ENCODE peak calls at places on chromosome 13, in four cellular contexts. Q is ELR; H is epithelial cell of esophagus; F is naive thymus-derived CD8-positive, alpha-beta T cell. E is an unnamed sample.

GRCh38 chr13:61410669-61411297 is 4.9 kb downstream of the PCDH20 start:
- DNase-seq in H (peak), Q (peak), F (no peak), E (no peak)

GRCh38 chr13:98206946-98207345 is 29.9 kb upstream of the RNF113B start:
- DNase-seq in Q (peak), H (peak), F (no peak), E (no peak)

GRCh38 chr13:36814465-36814864 is 4.6 kb upstream of the RFXAP start:
- DNase-seq in F (no peak), H (peak), Q (no peak), E (no peak)

GRCh38 chr13:78022164-78022877 is 103.7 kb upstream of the EDNRB start:
- DNase-seq in Q (peak), H (peak), F (peak), E (no peak)

GRCh38 chr13:66623129-66623528 is 607.0 kb downstream of the PCDH9 start:
- DNase-seq in F (no peak), H (no peak), Q (no peak), E (no peak)

GRCh38 chr13:39144941-39145533 is 106.8 kb downstream of the NHLRC3 start:
- DNase-seq in Q (peak), F (no peak), H (peak), E (peak)

GRCh38 chr13:45799451-45799850 is 52.1 kb downstream of the SIAH3 start:
- DNase-seq in F (no peak), Q (no peak), H (no peak), E (no peak)

GRCh38 chr13:26813626-26814348 is 53.2 kb upstream of the GPR12 start:
- DNase-seq in Q (no peak), H (peak), F (no peak), E (no peak)

GRCh38 chr13:110957181-110957884 is 42.5 kb upstream of the ANKRD10 start:
- DNase-seq in H (no peak), F (no peak), Q (peak), E (no peak)

GRCh38 chr13:45295536-45295935 is 45.4 kb downstream of the TPT1 start:
- DNase-seq in H (no peak), Q (no peak), F (no peak), E (no peak)

GRCh38 chr13:112881656-112882554 is 87.1 kb upstream of the MCF2L start:
- DNase-seq in F (no peak), H (no peak), Q (no peak), E (no peak)

GRCh38 chr13:99523838-99524237 is 22.6 kb downstream of the TM9SF2 start:
- DNase-seq in H (no peak), Q (no peak), F (no peak), E (no peak)

GRCh38 chr13:26839682-26840081 is 79.1 kb upstream of the GPR12 start:
- DNase-seq in F (no peak), H (no peak), Q (no peak), E (no peak)

GRCh38 chr13:29901714-29902631 is 51.6 kb upstream of the UBL3 start:
- DNase-seq in F (peak), Q (peak), H (peak), E (no peak)

GRCh38 chr13:23159205-23159586 is 21.6 kb upstream of the SGCG start:
- DNase-seq in F (no peak), Q (peak), H (peak), E (no peak)

GRCh38 chr13:51761638-51762350 is 42.2 kb downstream of the DHRS12 start:
- DNase-seq in H (no peak), F (no peak), Q (peak), E (no peak)

GRCh38 chr13:49935171-49936084 is 712 bp downstream of the SPRYD7 start:
- DNase-seq in F (peak), H (peak), Q (peak), E (no peak)

GRCh38 chr13:105291987-105292386 is 1243.5 kb downstream of the EFNB2 start:
- DNase-seq in H (no peak), F (no peak), Q (no peak), E (no peak)

GRCh38 chr13:21849323-21849722 is 178.4 kb downstream of the FGF9 start:
- DNase-seq in H (peak), F (peak), Q (peak), E (no peak)

GRCh38 chr13:46211521-46212351 is at the start of gene LRRC63:
- DNase-seq in Q (peak), H (peak), F (peak), E (peak)

GRCh38 chr13:20995245-20995829 is 66.0 kb downstream of the LATS2 start:
- DNase-seq in H (peak), Q (no peak), F (no peak), E (no peak)

GRCh38 chr13:112114391-112114790 is 47.4 kb downstream of the SOX1 start:
- DNase-seq in F (no peak), Q (no peak), H (no peak), E (no peak)

GRCh38 chr13:104382941-104383340 is 1316.7 kb upstream of the SLC10A2 start:
- DNase-seq in F (no peak), Q (no peak), H (peak), E (no peak)

GRCh38 chr13:24022568-24022967 is 125.3 kb upstream of the C1QTNF9B start:
- DNase-seq in F (no peak), H (no peak), Q (no peak), E (no peak)

GRCh38 chr13:24541127-24541475 is 28.5 kb upstream of the PARP4 start:
- DNase-seq in H (no peak), Q (no peak), F (no peak), E (no peak)

E was measured in substantia nigra.